ENCODE peak calls at places on chromosomes 16 and 17, in nine cellular contexts. J, E, F, G, X, I, V, Z and W are unnamed samples.

GRCh38 chr16:86427327-86427935 is 82.9 kb upstream of the FOXF1 start:
- DNase-seq in J (no peak), E (no peak), F (no peak), G (no peak), X (no peak), I (no peak), V (no peak), Z (no peak), W (no peak)

GRCh38 chr16:53743149-53743566 is 39.2 kb downstream of the FTO start:
- DNase-seq in J (peak), E (no peak), F (peak), G (peak), X (peak), I (peak), V (no peak), Z (peak), W (peak)

GRCh38 chr16:4415538-4416199 is 727 bp downstream of the CORO7 start:
- DNase-seq in J (peak), E (peak), F (peak), G (peak), X (peak), I (no peak), V (peak), Z (peak), W (peak)

GRCh38 chr17:31566247-31566991 is 174.9 kb downstream of the RAB11FIP4 start:
- DNase-seq in J (no peak), E (no peak), F (no peak), G (no peak), X (no peak), I (no peak), V (no peak), Z (no peak), W (no peak)

GRCh38 chr17:46143827-46144236 is 49.4 kb downstream of the KANSL1 start:
- DNase-seq in J (no peak), E (no peak), F (no peak), G (no peak), X (no peak), I (no peak), V (no peak), Z (no peak), W (no peak)

GRCh38 chr16:49720225-49720624 is 135.7 kb downstream of the ZNF423 start:
- DNase-seq in J (no peak), E (no peak), F (no peak), G (no peak), X (no peak), I (no peak), V (no peak), Z (no peak), W (no peak)

GRCh38 chr17:47718634-47719405 is 14.2 kb upstream of the TBX21 start:
- DNase-seq in J (no peak), E (no peak), F (no peak), G (no peak), X (no peak), I (no peak), V (no peak), Z (no peak), W (no peak)

GRCh38 chr17:66492500-66493123 is 190.2 kb downstream of the PRKCA start:
- DNase-seq in J (no peak), E (no peak), F (no peak), G (no peak), X (no peak), I (no peak), V (peak), Z (no peak), W (peak)

GRCh38 chr16:59540621-59541020 is 806.5 kb upstream of the GOT2 start:
- DNase-seq in J (peak), E (no peak), F (no peak), G (no peak), X (no peak), I (no peak), V (no peak), Z (no peak), W (peak)

GRCh38 chr16:6573577-6573976 is 759.1 kb upstream of the RBFOX1 start:
- DNase-seq in J (no peak), E (peak), F (no peak), G (peak), X (peak), I (no peak), V (peak), Z (peak), W (no peak)

GRCh38 chr17:5922476-5922875 is 147.7 kb upstream of the WSCD1 start:
- DNase-seq in J (no peak), E (no peak), F (no peak), G (no peak), X (no peak), I (no peak), V (no peak), Z (no peak), W (no peak)

GRCh38 chr17:15921640-15922039 is 23.3 kb upstream of the ADORA2B start:
- DNase-seq in J (no peak), E (no peak), F (no peak), G (no peak), X (no peak), I (no peak), V (no peak), Z (no peak), W (no peak)

GRCh38 chr17:38559025-38559879 is 46.5 kb downstream of the SRCIN1 start:
- DNase-seq in J (no peak), E (peak), F (peak), G (peak), X (peak), I (peak), V (no peak), Z (peak), W (no peak)

GRCh38 chr17:41710472-41711090 is 1.6 kb upstream of the GAST start:
- DNase-seq in J (peak), E (no peak), F (no peak), G (no peak), X (no peak), I (no peak), V (no peak), Z (no peak), W (peak)

GRCh38 chr16:3282103-3282746 is 1.1 kb upstream of the ZNF263 start:
- DNase-seq in J (peak), E (no peak), F (no peak), G (peak), X (peak), I (no peak), V (peak), Z (no peak), W (peak)

GRCh38 chr16:68908000-68908313 is 64.6 kb downstream of the TANGO6 start:
- DNase-seq in J (no peak), E (no peak), F (no peak), G (no peak), X (no peak), I (no peak), V (no peak), Z (no peak), W (no peak)

GRCh38 chr17:33838281-33838680 is 416.8 kb upstream of the CCL2 start:
- DNase-seq in J (no peak), E (no peak), F (no peak), G (no peak), X (no peak), I (no peak), V (no peak), Z (no peak), W (no peak)

GRCh38 chr16:23476289-23476688 is 23.3 kb upstream of the COG7 start:
- DNase-seq in J (no peak), E (no peak), F (no peak), G (no peak), X (no peak), I (no peak), V (no peak), Z (no peak), W (no peak)

GRCh38 chr16:73565925-73566324 is 518.0 kb upstream of the ZFHX3 start:
- DNase-seq in J (no peak), E (no peak), F (no peak), G (no peak), X (no peak), I (no peak), V (no peak), Z (no peak), W (no peak)

GRCh38 chr16:30054959-30055553 is 10.5 kb upstream of the ALDOA start:
- DNase-seq in J (peak), E (peak), F (peak), G (peak), X (peak), I (no peak), V (peak), Z (no peak), W (no peak)

GRCh38 chr16:4392382-4393242 is 21.0 kb downstream of the VASN start:
- DNase-seq in J (no peak), E (no peak), F (no peak), G (peak), X (peak), I (no peak), V (peak), Z (peak), W (peak)

GRCh38 chr17:16910341-16910740 is 61.6 kb downstream of the TNFRSF13B start:
- DNase-seq in J (no peak), E (no peak), F (no peak), G (no peak), X (no peak), I (no peak), V (no peak), Z (no peak), W (no peak)

GRCh38 chr17:17682293-17682736 is 1.1 kb downstream of the RAI1 start:
- DNase-seq in J (peak), E (peak), F (peak), G (no peak), X (peak), I (no peak), V (peak), Z (peak), W (peak)

GRCh38 chr16:27789595-27790241 is 239.8 kb downstream of the KATNIP start:
- DNase-seq in J (no peak), E (no peak), F (no peak), G (no peak), X (no peak), I (no peak), V (no peak), Z (no peak), W (no peak)

GRCh38 chr16:89831810-89832328 is 3.6 kb downstream of the SPIRE2 start:
- DNase-seq in J (no peak), E (no peak), F (no peak), G (no peak), X (no peak), I (no peak), V (no peak), Z (no peak), W (no peak)

GRCh38 chr16:21260870-21261791 is 17.0 kb downstream of the CRYM start:
- DNase-seq in J (peak), E (no peak), F (no peak), G (no peak), X (no peak), I (peak), V (no peak), Z (peak), W (peak)

GRCh38 chr17:50721194-50722010 is 2.0 kb downstream of the LUC7L3 start:
- DNase-seq in J (no peak), E (peak), F (peak), G (no peak), X (no peak), I (no peak), V (peak), Z (no peak), W (peak)

GRCh38 chr16:720990-721764 is at the start of gene ANTKMT:
- DNase-seq in J (peak), E (peak), F (peak), G (peak), X (peak), I (no peak), V (peak), Z (peak), W (peak)

GRCh38 chr16:719815-720506 is 985 bp upstream of the ANTKMT start:
- DNase-seq in J (peak), E (no peak), F (peak), G (no peak), X (no peak), I (no peak), V (peak), Z (no peak), W (peak)

GRCh38 chr16:718922-719321 is 2.0 kb upstream of the ANTKMT start:
- DNase-seq in J (no peak), E (no peak), F (no peak), G (no peak), X (no peak), I (no peak), V (no peak), Z (no peak), W (no peak)

GRCh38 chr16:721765-722481 is 977 bp downstream of the ANTKMT start:
- DNase-seq in J (no peak), E (no peak), F (no peak), G (no peak), X (no peak), I (no peak), V (peak), Z (no peak), W (no peak)

DNA sequence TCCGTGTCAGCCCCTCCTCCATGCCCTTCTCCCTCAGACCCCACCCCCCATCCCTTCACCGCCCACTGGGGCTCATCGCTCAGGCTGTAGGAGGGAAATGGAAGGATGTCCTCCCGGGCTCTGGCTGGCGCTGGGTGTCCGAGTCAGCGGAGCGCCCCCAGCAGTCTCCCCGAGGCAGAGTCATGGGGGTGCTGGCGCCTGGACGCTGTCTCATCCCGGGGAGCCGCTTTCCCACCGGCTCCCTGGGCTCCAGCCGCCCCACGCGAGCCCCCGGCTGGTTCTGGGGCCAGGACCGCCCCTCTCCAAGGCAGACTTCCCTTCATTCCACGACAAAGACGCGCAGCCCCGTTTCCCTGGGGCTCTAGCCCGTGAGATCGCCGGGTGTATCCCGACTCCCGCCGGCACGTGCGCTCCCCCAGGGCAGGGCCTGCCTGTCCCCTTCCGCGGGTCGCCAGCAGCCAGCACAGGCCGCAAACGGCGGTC is 398 bp upstream of the ANTKMT start:
- DNase-seq in J (peak), E (peak), F (no peak), G (peak), X (peak), I (no peak), V (peak), Z (peak), W (peak)
- TF ChIP-seq EZH2phosphoT487 in J (no peak), E (no peak), F (no peak), G (no peak), X (no peak), I (no peak), V (no peak), Z (no peak), W (no peak)

GRCh38 chr17:10792156-10792555 is 11.7 kb downstream of the TMEM238L start:
- DNase-seq in J (no peak), E (no peak), F (no peak), G (no peak), X (no peak), I (no peak), V (no peak), Z (no peak), W (no peak)
- H2AFZ ChIP-seq in J (no peak), E (no peak), F (no peak), G (peak), X (no peak), I (no peak), V (no peak), Z (no peak), W (no peak)

GRCh38 chr16:84449156-84450140 is 55.0 kb downstream of the MEAK7 start:
- DNase-seq in J (no peak), E (no peak), F (no peak), G (no peak), X (no peak), I (no peak), V (no peak), Z (no peak), W (no peak)
- TF ChIP-seq EZH2phosphoT487 in J (no peak), E (no peak), F (no peak), G (no peak), X (no peak), I (no peak), V (no peak), Z (no peak), W (no peak)

DNA sequence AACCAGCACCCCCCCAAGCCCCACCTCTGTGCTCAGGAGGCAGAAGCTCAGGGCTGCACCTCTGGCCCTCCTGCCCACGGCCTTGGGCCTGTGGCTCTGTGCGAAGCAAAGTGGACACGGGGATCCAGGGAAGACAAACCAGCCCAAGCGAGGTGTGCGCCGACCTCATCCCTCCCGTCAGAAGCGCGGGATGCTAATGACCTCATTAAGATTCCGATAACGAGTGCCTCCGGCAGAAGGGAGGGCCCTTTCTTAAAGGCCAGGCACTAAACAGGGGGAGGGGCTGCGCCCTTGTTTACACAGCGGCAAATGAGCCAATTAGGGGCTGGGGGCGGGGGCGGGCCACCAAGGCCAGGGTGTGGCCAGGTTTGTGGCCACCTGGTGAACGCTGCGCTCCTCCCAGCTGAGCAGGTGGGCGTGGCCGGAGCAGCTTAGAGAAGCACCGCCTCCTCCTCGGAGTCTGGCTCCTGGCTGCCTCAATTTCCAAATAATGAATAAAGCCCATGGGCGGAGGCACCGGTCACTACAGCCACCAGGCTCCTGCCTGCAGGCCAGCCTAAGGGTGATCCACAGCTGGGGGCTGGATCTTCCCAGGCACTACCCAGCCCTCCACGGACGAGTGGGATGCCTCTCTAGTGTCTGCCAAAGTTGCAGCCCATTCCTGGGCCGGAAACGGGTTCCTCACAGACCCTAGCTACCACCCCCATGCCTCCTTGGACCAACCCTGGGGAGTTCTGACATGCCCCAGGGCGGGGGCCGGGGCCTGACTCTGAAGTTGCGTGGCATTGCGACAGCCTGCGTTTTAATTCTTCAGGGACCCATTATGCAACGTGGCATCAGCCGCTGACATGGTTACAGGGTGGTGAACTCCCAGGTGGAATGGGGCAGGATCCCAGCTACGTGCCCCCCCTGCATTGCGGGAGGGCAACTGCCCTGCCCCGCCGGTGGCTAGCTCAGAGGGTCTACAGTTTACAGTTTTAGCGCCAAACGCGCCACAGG is 3.0 kb downstream of the CBX4 start:
- DNase-seq in J (peak), E (no peak), F (peak), G (peak), X (peak), I (peak), V (no peak), Z (peak), W (no peak)
- H2AFZ ChIP-seq in J (no peak), E (no peak), F (no peak), G (no peak), X (no peak), I (no peak), V (no peak), Z (no peak), W (no peak)